ENCODE peak calls at places on chromosomes 11 and 22, in four cellular contexts. P is A549, B is transverse colon, L is sigmoid colon. N is an unnamed sample.

GRCh38 chr22:29607426-29607825 is 4.0 kb downstream of the NF2 start:
- DNase-seq in P (no peak), B (no peak), L (no peak), N (no peak)

GRCh38 chr22:48379371-48379770 is 1448.3 kb downstream of the BRD1 start:
- DNase-seq in P (no peak), B (no peak), L (peak), N (no peak)

GRCh38 chr11:104705475-104706195 is 192.6 kb downstream of the CASP12 start:
- DNase-seq in P (no peak), B (peak), L (no peak), N (no peak)

GRCh38 chr11:18192988-18193387 is 20.4 kb downstream of the MRGPRX4 start:
- DNase-seq in P (no peak), B (no peak), L (no peak), N (no peak)

GRCh38 chr11:14974021-14974698 is 2.0 kb upstream of the CALCA start:
- DNase-seq in P (no peak), B (no peak), L (no peak), N (no peak)

GRCh38 chr11:46675288-46675851 is 25.0 kb downstream of the ARHGAP1 start:
- DNase-seq in P (peak), B (peak), L (peak), N (peak)

GRCh38 chr22:27207907-27208306 is 550.5 kb downstream of the MIAT start:
- DNase-seq in P (peak), B (no peak), L (no peak), N (no peak)

GRCh38 chr22:26642465-26643367 is 14.7 kb upstream of the MIAT start:
- DNase-seq in P (no peak), B (peak), L (no peak), N (no peak)

GRCh38 chr11:16151138-16151537 is 205.2 kb downstream of the SOX6 start:
- DNase-seq in P (no peak), B (no peak), L (no peak), N (no peak)

GRCh38 chr11:30741039-30741550 is 154.9 kb upstream of the MPPED2 start:
- DNase-seq in P (peak), B (peak), L (no peak), N (peak)

GRCh38 chr11:68146010-68146540 is 24.9 kb upstream of the CHKA start:
- DNase-seq in P (peak), B (peak), L (peak), N (peak)

GRCh38 chr22:48081281-48081680 is 1318.8 kb downstream of the TBC1D22A start:
- DNase-seq in P (no peak), B (no peak), L (peak), N (no peak)

GRCh38 chr11:36288442-36289225 is 590 bp downstream of the COMMD9 start:
- DNase-seq in P (no peak), B (no peak), L (no peak), N (no peak)

GRCh38 chr11:62716816-62717215 is 9.3 kb downstream of the GNG3 start:
- DNase-seq in P (no peak), B (no peak), L (no peak), N (no peak)

GRCh38 chr11:99513368-99513767 is 492.6 kb downstream of the CNTN5 start:
- DNase-seq in P (no peak), B (no peak), L (no peak), N (no peak)

DNA sequence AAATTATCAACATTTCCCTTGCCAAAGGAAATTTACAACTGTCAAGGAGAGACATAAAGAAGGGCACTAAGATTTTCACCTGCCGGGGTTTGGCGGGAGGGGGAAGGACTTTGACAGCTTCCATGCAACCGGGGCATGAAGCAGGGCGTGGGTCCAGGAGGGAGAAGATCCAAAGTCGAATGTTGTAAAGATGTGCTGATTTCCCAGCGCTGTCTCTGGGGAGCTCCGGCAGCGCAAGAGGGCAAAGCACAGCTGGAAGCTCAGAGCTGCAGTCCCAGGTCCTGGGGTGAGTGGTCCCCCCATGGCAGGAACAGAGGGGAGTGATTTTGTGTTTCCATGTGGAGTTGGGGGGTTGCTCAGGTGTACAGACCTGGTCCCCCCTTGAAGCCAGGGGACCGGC is at the start of gene MS4A10:
- DNase-seq in P (no peak), B (peak), L (no peak), N (no peak)
- TF ChIP-seq EP300 in P (no peak), B (no peak), L (no peak), N (no peak)

DNA sequence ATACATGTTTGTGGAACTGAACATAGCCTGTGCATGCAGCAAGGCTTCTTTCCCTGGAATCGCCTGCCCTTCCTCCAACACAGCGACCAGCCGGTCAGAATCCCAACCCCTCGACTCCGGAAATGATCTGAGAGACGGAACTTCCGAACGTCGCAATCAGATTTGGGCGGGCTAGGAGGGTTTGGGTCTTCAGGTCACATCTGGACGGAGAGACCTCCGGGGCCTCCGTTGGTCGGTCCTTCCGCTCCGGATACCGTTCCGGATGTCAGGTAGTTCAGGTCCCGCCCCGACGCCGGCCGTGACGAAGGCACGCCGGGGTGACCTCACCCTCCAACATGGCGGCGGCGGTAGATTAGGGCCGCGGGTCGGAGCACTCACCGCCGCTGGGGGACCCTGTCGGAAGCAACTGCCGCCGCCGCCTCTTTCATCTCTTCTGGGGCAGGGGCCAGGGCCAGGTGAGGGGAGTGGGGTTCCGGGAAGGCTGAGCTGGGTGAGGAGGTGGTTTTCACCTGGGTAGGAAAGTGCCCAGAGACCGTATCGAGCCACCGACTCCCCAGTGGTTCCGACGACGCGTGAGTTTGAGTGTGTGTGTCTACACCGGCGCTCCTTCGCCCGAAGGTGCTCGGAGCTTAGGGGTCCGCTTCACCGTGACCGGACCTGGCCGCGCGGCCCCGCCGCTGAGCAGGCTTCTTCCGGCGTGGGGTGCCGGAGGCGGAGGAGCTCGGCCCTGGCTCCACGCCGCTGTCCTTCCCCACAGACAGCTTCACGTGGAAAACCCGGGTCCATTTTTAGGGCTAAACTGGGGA is at the start of gene BCL2L13:
- DNase-seq in P (peak), B (peak), L (peak), N (peak)
- TF ChIP-seq EP300 in P (no peak), B (no peak), L (peak), N (no peak)

DNA sequence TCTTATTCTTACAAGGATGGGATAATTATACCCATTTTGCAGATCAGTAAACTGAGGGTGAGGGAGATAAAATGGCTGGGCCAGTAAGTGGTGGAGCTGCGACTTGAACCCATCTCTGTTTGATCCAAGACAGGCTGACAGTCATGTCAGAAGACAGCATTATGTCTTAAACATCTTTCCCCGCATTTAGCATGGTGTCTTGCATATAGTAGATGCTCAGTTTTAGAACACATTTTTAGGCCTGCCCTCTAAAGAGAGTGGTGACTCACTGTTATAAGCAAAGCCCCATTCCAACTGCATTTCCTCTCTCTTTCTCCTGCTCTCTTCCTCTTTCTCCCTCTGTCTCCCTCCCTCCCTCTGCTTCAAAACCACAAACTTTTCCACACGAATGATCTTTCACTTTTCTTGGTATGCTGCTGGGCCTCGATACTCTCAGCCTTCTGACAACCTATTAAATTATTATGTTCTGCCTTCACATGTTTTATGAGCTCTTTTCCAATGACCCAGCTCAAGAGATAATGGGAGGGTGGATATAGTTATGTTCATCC is 25.2 kb downstream of the CWC15 start:
- DNase-seq in P (no peak), B (no peak), L (no peak), N (no peak)
- TF ChIP-seq EP300 in P (no peak), B (no peak), L (no peak), N (no peak)

GRCh38 chr11:121965330-121965729 is 150.7 kb downstream of the BLID start:
- DNase-seq in P (peak), B (no peak), L (no peak), N (no peak)

GRCh38 chr11:121967131-121967689 is 148.8 kb downstream of the BLID start:
- DNase-seq in P (no peak), B (no peak), L (peak), N (no peak)

GRCh38 chr11:121961228-121961860 is 154.7 kb downstream of the BLID start:
- DNase-seq in P (no peak), B (no peak), L (no peak), N (no peak)

GRCh38 chr11:121968638-121969037 is 147.4 kb downstream of the BLID start:
- DNase-seq in P (no peak), B (no peak), L (no peak), N (no peak)

DNA sequence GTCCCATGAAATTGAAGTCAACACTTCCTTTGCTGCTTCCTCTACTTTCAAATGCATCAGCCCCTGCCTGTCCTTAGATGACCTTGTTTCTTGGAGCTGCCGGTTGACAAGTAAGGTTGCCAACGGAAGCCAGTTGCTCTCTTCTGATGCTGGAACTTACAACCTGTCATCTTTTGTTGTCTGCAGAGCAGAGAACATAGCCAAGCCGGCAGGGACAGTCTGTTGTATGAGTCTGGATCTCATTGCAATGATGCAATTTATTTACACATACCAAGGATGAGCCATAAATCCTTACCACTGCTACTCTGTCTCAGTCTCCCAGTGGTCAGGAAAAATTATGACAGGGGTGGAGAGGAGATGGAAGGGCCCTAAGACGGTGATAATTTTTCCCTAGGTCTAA is 151.4 kb downstream of the BLID start:
- DNase-seq in P (peak), B (no peak), L (no peak), N (no peak)
- TF ChIP-seq EP300 in P (no peak), B (no peak), L (no peak), N (no peak)

DNA sequence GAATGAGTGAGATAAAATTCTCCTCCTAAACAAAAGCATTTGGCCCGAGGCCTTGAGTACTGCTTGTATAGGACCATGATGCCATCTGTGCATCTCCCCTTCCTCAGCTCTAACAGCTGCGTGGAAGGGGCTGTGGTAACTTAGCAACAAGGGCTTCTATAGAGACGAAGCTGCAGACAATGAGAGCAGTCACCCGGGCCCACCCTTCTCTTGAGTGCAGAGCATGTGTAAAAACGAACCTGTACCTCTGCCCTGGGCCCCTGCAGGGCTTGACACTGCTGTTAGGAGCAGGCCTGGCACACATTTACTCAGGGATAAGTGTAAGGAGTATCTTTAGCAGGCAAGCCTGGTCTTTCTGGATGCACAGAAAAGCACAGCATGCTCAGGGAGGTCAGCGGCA is 391.4 kb downstream of the CADM1 start:
- DNase-seq in P (no peak), B (no peak), L (no peak), N (no peak)
- TF ChIP-seq EP300 in P (no peak), B (no peak), L (no peak), N (no peak)

N was measured in HepG2.